ENCODE peak calls at places on chromosomes 11 and 22, in six cellular contexts. One of them, this sample, is unnamed.
A peak's percentile ranks its signal among the peaks of the same experiment; 100 is the strongest.

GRCh38 chr22:40289991-40290459 is 56.3 kb upstream of the ADSL start:
- DNase-seq in right cardiac atrium: no peak
- DNase-seq in A673: no peak
- DNase-seq in CD8-positive, alpha-beta memory T cell: peak; percentile 49
- DNase-seq in stomach: peak; percentile 33
- DNase-seq in left ventricle myocardium inferior: no peak
- DNase-seq in this sample: no peak

GRCh38 chr11:81444306-81444705 is 1289.4 kb downstream of the FAM181B start:
- DNase-seq in right cardiac atrium: no peak
- DNase-seq in A673: peak; percentile 40
- DNase-seq in CD8-positive, alpha-beta memory T cell: no peak
- DNase-seq in stomach: no peak
- DNase-seq in left ventricle myocardium inferior: no peak
- DNase-seq in this sample: no peak

GRCh38 chr22:40603088-40603605 is 33.4 kb downstream of the MRTFA start:
- DNase-seq in right cardiac atrium: no peak
- DNase-seq in A673: peak; percentile 71
- DNase-seq in CD8-positive, alpha-beta memory T cell: no peak
- DNase-seq in stomach: no peak
- DNase-seq in left ventricle myocardium inferior: no peak
- DNase-seq in this sample: no peak

GRCh38 chr11:74546752-74547151 is 45.6 kb upstream of the POLD3 start:
- DNase-seq in right cardiac atrium: no peak
- DNase-seq in A673: no peak
- DNase-seq in CD8-positive, alpha-beta memory T cell: no peak
- DNase-seq in stomach: peak; percentile 82
- DNase-seq in left ventricle myocardium inferior: no peak
- DNase-seq in this sample: peak; percentile 90

GRCh38 chr22:22848364-22848866 is 39.2 kb upstream of the IGLL5 start:
- DNase-seq in right cardiac atrium: peak; percentile 77
- DNase-seq in A673: peak; percentile 56
- DNase-seq in CD8-positive, alpha-beta memory T cell: peak; percentile 59
- DNase-seq in stomach: peak; percentile 78
- DNase-seq in left ventricle myocardium inferior: peak; percentile 58
- DNase-seq in this sample: peak; percentile 65

GRCh38 chr22:40220316-40221054 is 42.8 kb downstream of the TNRC6B start:
- DNase-seq in right cardiac atrium: no peak
- DNase-seq in A673: no peak
- DNase-seq in CD8-positive, alpha-beta memory T cell: no peak
- DNase-seq in stomach: no peak
- DNase-seq in left ventricle myocardium inferior: no peak
- DNase-seq in this sample: peak; percentile 40

GRCh38 chr11:111942826-111943225 is 5.7 kb downstream of the DIXDC1 start:
- DNase-seq in right cardiac atrium: no peak
- DNase-seq in A673: no peak
- DNase-seq in CD8-positive, alpha-beta memory T cell: no peak
- DNase-seq in stomach: no peak
- DNase-seq in left ventricle myocardium inferior: no peak
- DNase-seq in this sample: no peak

GRCh38 chr11:92941676-92942571 is 27.5 kb upstream of the MTNR1B start:
- DNase-seq in right cardiac atrium: no peak
- DNase-seq in A673: peak; percentile 61
- DNase-seq in CD8-positive, alpha-beta memory T cell: no peak
- DNase-seq in stomach: no peak
- DNase-seq in left ventricle myocardium inferior: no peak
- DNase-seq in this sample: no peak

GRCh38 chr11:134120921-134121526 is 52.2 kb downstream of the JAM3 start:
- DNase-seq in right cardiac atrium: peak; percentile 65
- DNase-seq in A673: no peak
- DNase-seq in CD8-positive, alpha-beta memory T cell: no peak
- DNase-seq in stomach: no peak
- DNase-seq in left ventricle myocardium inferior: peak; percentile 30
- DNase-seq in this sample: no peak

GRCh38 chr11:58659404-58659803 is 36.9 kb downstream of the CNTF start:
- DNase-seq in right cardiac atrium: no peak
- DNase-seq in A673: no peak
- DNase-seq in CD8-positive, alpha-beta memory T cell: no peak
- DNase-seq in stomach: no peak
- DNase-seq in left ventricle myocardium inferior: no peak
- DNase-seq in this sample: no peak

GRCh38 chr11:78429209-78429608 is 11.6 kb upstream of the GAB2 start:
- DNase-seq in right cardiac atrium: no peak
- DNase-seq in A673: no peak
- DNase-seq in CD8-positive, alpha-beta memory T cell: no peak
- DNase-seq in stomach: no peak
- DNase-seq in left ventricle myocardium inferior: no peak
- DNase-seq in this sample: no peak

GRCh38 chr11:46529086-46529905 is 64.5 kb downstream of the AMBRA1 start:
- DNase-seq in right cardiac atrium: peak; percentile 66
- DNase-seq in A673: peak; percentile 89
- DNase-seq in CD8-positive, alpha-beta memory T cell: peak; percentile 56
- DNase-seq in stomach: peak; percentile 71
- DNase-seq in left ventricle myocardium inferior: peak; percentile 53
- DNase-seq in this sample: peak; percentile 33

GRCh38 chr11:43212279-43212678 is 99.5 kb upstream of the API5 start:
- DNase-seq in right cardiac atrium: peak; percentile 47
- DNase-seq in A673: no peak
- DNase-seq in CD8-positive, alpha-beta memory T cell: no peak
- DNase-seq in stomach: no peak
- DNase-seq in left ventricle myocardium inferior: no peak
- DNase-seq in this sample: no peak

GRCh38 chr11:91585035-91585801 is 639.4 kb upstream of the FAT3 start:
- DNase-seq in right cardiac atrium: no peak
- DNase-seq in A673: peak; percentile 2
- DNase-seq in CD8-positive, alpha-beta memory T cell: no peak
- DNase-seq in stomach: no peak
- DNase-seq in left ventricle myocardium inferior: no peak
- DNase-seq in this sample: no peak

GRCh38 chr11:65872555-65873279 is at the start of gene EFEMP2:
- DNase-seq in right cardiac atrium: peak; percentile 90
- DNase-seq in A673: no peak
- DNase-seq in CD8-positive, alpha-beta memory T cell: no peak
- DNase-seq in stomach: no peak
- DNase-seq in left ventricle myocardium inferior: peak; percentile 61
- DNase-seq in this sample: no peak

GRCh38 chr11:75786101-75786736 is 17.6 kb downstream of the DGAT2 start:
- DNase-seq in right cardiac atrium: no peak
- DNase-seq in A673: no peak
- DNase-seq in CD8-positive, alpha-beta memory T cell: no peak
- DNase-seq in stomach: peak; percentile 72
- DNase-seq in left ventricle myocardium inferior: no peak
- DNase-seq in this sample: no peak

GRCh38 chr22:37180531-37181231 is 7.4 kb downstream of the C1QTNF6 start:
- DNase-seq in right cardiac atrium: peak; percentile 27
- DNase-seq in A673: no peak
- DNase-seq in CD8-positive, alpha-beta memory T cell: no peak
- DNase-seq in stomach: no peak
- DNase-seq in left ventricle myocardium inferior: no peak
- DNase-seq in this sample: no peak

GRCh38 chr11:65384301-65384889 is 1.9 kb upstream of the SLC25A45 start:
- DNase-seq in right cardiac atrium: no peak
- DNase-seq in A673: peak; percentile 56
- DNase-seq in CD8-positive, alpha-beta memory T cell: peak; percentile 31
- DNase-seq in stomach: no peak
- DNase-seq in left ventricle myocardium inferior: no peak
- DNase-seq in this sample: no peak

GRCh38 chr11:78740175-78741161 is 165.8 kb upstream of the NARS2 start:
- DNase-seq in right cardiac atrium: peak; percentile 70
- DNase-seq in A673: no peak
- DNase-seq in CD8-positive, alpha-beta memory T cell: no peak
- DNase-seq in stomach: no peak
- DNase-seq in left ventricle myocardium inferior: peak; percentile 31
- DNase-seq in this sample: no peak

GRCh38 chr11:102734650-102735049 is 9.9 kb upstream of the MMP8 start:
- DNase-seq in right cardiac atrium: no peak
- DNase-seq in A673: no peak
- DNase-seq in CD8-positive, alpha-beta memory T cell: no peak
- DNase-seq in stomach: no peak
- DNase-seq in left ventricle myocardium inferior: no peak
- DNase-seq in this sample: no peak

GRCh38 chr11:126153999-126154398 is 57.5 kb downstream of the RPUSD4 start:
- DNase-seq in right cardiac atrium: no peak
- DNase-seq in A673: peak; percentile 64
- DNase-seq in CD8-positive, alpha-beta memory T cell: no peak
- DNase-seq in stomach: no peak
- DNase-seq in left ventricle myocardium inferior: no peak
- DNase-seq in this sample: no peak

GRCh38 chr11:116993599-116993998 is 104.6 kb downstream of the SIK3 start:
- DNase-seq in right cardiac atrium: no peak
- DNase-seq in A673: peak; percentile 47
- DNase-seq in CD8-positive, alpha-beta memory T cell: no peak
- DNase-seq in stomach: no peak
- DNase-seq in left ventricle myocardium inferior: no peak
- DNase-seq in this sample: no peak

GRCh38 chr22:49307071-49307830 is 520.4 kb downstream of the BRD1 start:
- DNase-seq in right cardiac atrium: peak; percentile 33
- DNase-seq in A673: no peak
- DNase-seq in CD8-positive, alpha-beta memory T cell: no peak
- DNase-seq in stomach: peak; percentile 8
- DNase-seq in left ventricle myocardium inferior: no peak
- DNase-seq in this sample: no peak

GRCh38 chr11:102279641-102280170 is 37.6 kb upstream of the BIRC3 start:
- DNase-seq in right cardiac atrium: no peak
- DNase-seq in A673: peak; percentile 59
- DNase-seq in CD8-positive, alpha-beta memory T cell: no peak
- DNase-seq in stomach: no peak
- DNase-seq in left ventricle myocardium inferior: no peak
- DNase-seq in this sample: peak; percentile 49

GRCh38 chr11:7514099-7514725 is 413 bp downstream of the PPFIBP2 start:
- DNase-seq in right cardiac atrium: no peak
- DNase-seq in A673: no peak
- DNase-seq in CD8-positive, alpha-beta memory T cell: no peak
- DNase-seq in stomach: no peak
- DNase-seq in left ventricle myocardium inferior: peak; percentile 27
- DNase-seq in this sample: peak; percentile 49

GRCh38 chr11:20036625-20037335 is 123.5 kb downstream of the DBX1 start:
- DNase-seq in right cardiac atrium: no peak
- DNase-seq in A673: no peak
- DNase-seq in CD8-positive, alpha-beta memory T cell: no peak
- DNase-seq in stomach: no peak
- DNase-seq in left ventricle myocardium inferior: no peak
- DNase-seq in this sample: no peak

GRCh38 chr22:50600541-50600940 is at the start of gene MAPK8IP2:
- DNase-seq in right cardiac atrium: peak; percentile 49
- DNase-seq in A673: peak; percentile 34
- DNase-seq in CD8-positive, alpha-beta memory T cell: no peak
- DNase-seq in stomach: no peak
- DNase-seq in left ventricle myocardium inferior: no peak
- DNase-seq in this sample: no peak

GRCh38 chr11:27385245-27385644 is 22.2 kb upstream of the CCDC34 start:
- DNase-seq in right cardiac atrium: no peak
- DNase-seq in A673: peak; percentile 49
- DNase-seq in CD8-positive, alpha-beta memory T cell: no peak
- DNase-seq in stomach: no peak
- DNase-seq in left ventricle myocardium inferior: no peak
- DNase-seq in this sample: no peak
- H3K4me1 ChIP-seq in right cardiac atrium: no peaks in the 10 kb centered on the region
- H3K4me1 ChIP-seq in A673: peaks cover 14% of the 10 kb centered on the region
- H3K4me1 ChIP-seq in CD8-positive, alpha-beta memory T cell: no peaks in the 10 kb centered on the region
- H3K4me1 ChIP-seq in stomach: no peaks in the 10 kb centered on the region
- H3K4me1 ChIP-seq in left ventricle myocardium inferior: peaks cover 30% of the 10 kb centered on the region
- H3K4me1 ChIP-seq in this sample: no peaks in the 10 kb centered on the region

GRCh38 chr11:33463059-33463458 is 205.9 kb downstream of the HIPK3 start:
- DNase-seq in right cardiac atrium: no peak
- DNase-seq in A673: no peak
- DNase-seq in CD8-positive, alpha-beta memory T cell: no peak
- DNase-seq in stomach: no peak
- DNase-seq in left ventricle myocardium inferior: no peak
- DNase-seq in this sample: no peak
- H3K4me1 ChIP-seq in right cardiac atrium: no peaks in the 10 kb centered on the region
- H3K4me1 ChIP-seq in A673: no peaks in the 10 kb centered on the region
- H3K4me1 ChIP-seq in CD8-positive, alpha-beta memory T cell: no peaks in the 10 kb centered on the region
- H3K4me1 ChIP-seq in stomach: no peaks in the 10 kb centered on the region
- H3K4me1 ChIP-seq in left ventricle myocardium inferior: no peaks in the 10 kb centered on the region
- H3K4me1 ChIP-seq in this sample: no peaks in the 10 kb centered on the region

DNA sequence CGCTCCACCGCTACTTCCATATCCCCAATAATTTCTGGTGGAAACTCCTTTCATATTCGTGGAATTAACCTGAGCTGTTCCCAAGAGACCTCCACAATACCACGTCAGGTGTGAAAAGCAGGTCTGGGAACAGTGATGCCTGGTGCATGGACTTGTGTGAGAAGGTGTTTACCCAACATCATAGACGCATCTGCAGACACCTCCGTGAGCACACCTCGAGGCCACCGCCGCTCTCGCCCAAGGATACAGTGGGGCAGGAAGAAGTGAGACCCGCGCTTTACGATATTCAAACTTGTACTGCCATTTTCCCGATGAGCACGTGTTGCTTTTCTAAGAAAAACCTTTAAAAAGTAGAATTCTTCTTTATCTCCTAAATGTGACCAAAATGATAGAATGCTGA is 8.2 kb downstream of the PHF21B start:
- DNase-seq in right cardiac atrium: no peak
- DNase-seq in A673: no peak
- DNase-seq in CD8-positive, alpha-beta memory T cell: no peak
- DNase-seq in stomach: no peak
- DNase-seq in left ventricle myocardium inferior: no peak
- DNase-seq in this sample: no peak
- H3K4me1 ChIP-seq in right cardiac atrium: no peaks in the 10 kb centered on the region
- H3K4me1 ChIP-seq in A673: peaks cover 2% of the 10 kb centered on the region
- H3K4me1 ChIP-seq in CD8-positive, alpha-beta memory T cell: no peaks in the 10 kb centered on the region
- H3K4me1 ChIP-seq in stomach: peaks cover under 1% of the 10 kb centered on the region
- H3K4me1 ChIP-seq in left ventricle myocardium inferior: peaks cover 9% of the 10 kb centered on the region
- H3K4me1 ChIP-seq in this sample: no peaks in the 10 kb centered on the region

GRCh38 chr22:31337178-31337577 is 9.0 kb downstream of the PATZ1 start:
- DNase-seq in right cardiac atrium: no peak
- DNase-seq in A673: no peak
- DNase-seq in CD8-positive, alpha-beta memory T cell: no peak
- DNase-seq in stomach: peak; percentile 44
- DNase-seq in left ventricle myocardium inferior: no peak
- DNase-seq in this sample: no peak
- H3K4me1 ChIP-seq in right cardiac atrium: no peaks in the 10 kb centered on the region
- H3K4me1 ChIP-seq in A673: peaks cover 3% of the 10 kb centered on the region
- H3K4me1 ChIP-seq in CD8-positive, alpha-beta memory T cell: peaks cover 27% of the 10 kb centered on the region
- H3K4me1 ChIP-seq in stomach: peaks cover 56% of the 10 kb centered on the region
- H3K4me1 ChIP-seq in left ventricle myocardium inferior: peaks cover 44% of the 10 kb centered on the region
- H3K4me1 ChIP-seq in this sample: peaks cover under 1% of the 10 kb centered on the region

GRCh38 chr11:35003658-35004057 is 87.2 kb downstream of the PDHX start:
- DNase-seq in right cardiac atrium: no peak
- DNase-seq in A673: no peak
- DNase-seq in CD8-positive, alpha-beta memory T cell: no peak
- DNase-seq in stomach: no peak
- DNase-seq in left ventricle myocardium inferior: no peak
- DNase-seq in this sample: no peak
- H3K4me1 ChIP-seq in right cardiac atrium: no peaks in the 10 kb centered on the region
- H3K4me1 ChIP-seq in A673: peaks cover 11% of the 10 kb centered on the region
- H3K4me1 ChIP-seq in CD8-positive, alpha-beta memory T cell: peaks cover 29% of the 10 kb centered on the region
- H3K4me1 ChIP-seq in stomach: peaks cover 18% of the 10 kb centered on the region
- H3K4me1 ChIP-seq in left ventricle myocardium inferior: peaks cover 7% of the 10 kb centered on the region
- H3K4me1 ChIP-seq in this sample: peaks cover 11% of the 10 kb centered on the region

GRCh38 chr11:67265633-67266423 is 445 bp upstream of the GRK2 start:
- DNase-seq in right cardiac atrium: peak; percentile 93
- DNase-seq in A673: peak; percentile 73
- DNase-seq in CD8-positive, alpha-beta memory T cell: peak; percentile 72
- DNase-seq in stomach: peak; percentile 85
- DNase-seq in left ventricle myocardium inferior: peak; percentile 83
- DNase-seq in this sample: peak; percentile 70
- H3K4me1 ChIP-seq in right cardiac atrium: peaks cover 10% of the 10 kb centered on the region
- H3K4me1 ChIP-seq in A673: peaks cover 58% of the 10 kb centered on the region
- H3K4me1 ChIP-seq in CD8-positive, alpha-beta memory T cell: peaks cover 63% of the 10 kb centered on the region
- H3K4me1 ChIP-seq in stomach: peaks cover 71% of the 10 kb centered on the region
- H3K4me1 ChIP-seq in left ventricle myocardium inferior: peaks cover 72% of the 10 kb centered on the region
- H3K4me1 ChIP-seq in this sample: peaks cover 27% of the 10 kb centered on the region

GRCh38 chr22:44025171-44026065 is 1.3 kb downstream of the PARVB start:
- DNase-seq in right cardiac atrium: peak; percentile 75
- DNase-seq in A673: no peak
- DNase-seq in CD8-positive, alpha-beta memory T cell: no peak
- DNase-seq in stomach: peak; percentile 45
- DNase-seq in left ventricle myocardium inferior: peak; percentile 64
- DNase-seq in this sample: no peak
- H3K4me1 ChIP-seq in right cardiac atrium: peaks cover 6% of the 10 kb centered on the region
- H3K4me1 ChIP-seq in A673: peaks cover 23% of the 10 kb centered on the region
- H3K4me1 ChIP-seq in CD8-positive, alpha-beta memory T cell: peaks cover 17% of the 10 kb centered on the region
- H3K4me1 ChIP-seq in stomach: peaks cover 20% of the 10 kb centered on the region
- H3K4me1 ChIP-seq in left ventricle myocardium inferior: peaks cover 85% of the 10 kb centered on the region
- H3K4me1 ChIP-seq in this sample: no peaks in the 10 kb centered on the region

This sample was measured in prostate gland.